ENCODE peak calls at places on chromosomes 4 and X, in five cellular contexts. One of them, this sample, is unnamed.

GRCh38 chr4:164012396-164013027 is 518.0 kb downstream of the TMA16 start:
- DNase-seq in heart right ventricle: no peak
- DNase-seq in CD8-positive, alpha-beta T cell: no peak
- DNase-seq in choroid plexus epithelial cell: peak; percentile 1
- DNase-seq in HFF-Myc: no peak
- DNase-seq in this sample: peak; percentile 52

GRCh38 chrX:47112316-47112954 is 32.1 kb downstream of the NDUFB11 start:
- DNase-seq in heart right ventricle: no peak
- DNase-seq in CD8-positive, alpha-beta T cell: no peak
- DNase-seq in choroid plexus epithelial cell: peak; percentile 12
- DNase-seq in HFF-Myc: no peak
- DNase-seq in this sample: no peak

GRCh38 chrX:150084474-150085229 is 146.4 kb upstream of the EOLA2 start:
- DNase-seq in heart right ventricle: no peak
- DNase-seq in CD8-positive, alpha-beta T cell: no peak
- DNase-seq in choroid plexus epithelial cell: peak; percentile 64
- DNase-seq in HFF-Myc: peak; percentile 16
- DNase-seq in this sample: no peak

GRCh38 chrX:150085881-150086280 is 147.6 kb upstream of the EOLA2 start:
- DNase-seq in heart right ventricle: no peak
- DNase-seq in CD8-positive, alpha-beta T cell: no peak
- DNase-seq in choroid plexus epithelial cell: peak; percentile 33
- DNase-seq in HFF-Myc: no peak
- DNase-seq in this sample: no peak

GRCh38 chr4:109912706-109913621 is at the start of gene EGF:
- DNase-seq in heart right ventricle: peak; percentile 9
- DNase-seq in CD8-positive, alpha-beta T cell: no peak
- DNase-seq in choroid plexus epithelial cell: peak; percentile 49
- DNase-seq in HFF-Myc: peak; percentile 24
- DNase-seq in this sample: no peak

GRCh38 chr4:152500798-152501434 is 35.0 kb downstream of the FBXW7 start:
- DNase-seq in heart right ventricle: no peak
- DNase-seq in CD8-positive, alpha-beta T cell: no peak
- DNase-seq in choroid plexus epithelial cell: peak; percentile 97
- DNase-seq in HFF-Myc: peak; percentile 69
- DNase-seq in this sample: peak; percentile 91

GRCh38 chrX:45524805-45525204 is 324.1 kb upstream of the DIPK2B start:
- DNase-seq in heart right ventricle: no peak
- DNase-seq in CD8-positive, alpha-beta T cell: no peak
- DNase-seq in choroid plexus epithelial cell: no peak
- DNase-seq in HFF-Myc: no peak
- DNase-seq in this sample: no peak

GRCh38 chrX:153537526-153538295 is 20.3 kb downstream of the ATP2B3 start:
- DNase-seq in heart right ventricle: no peak
- DNase-seq in CD8-positive, alpha-beta T cell: no peak
- DNase-seq in choroid plexus epithelial cell: no peak
- DNase-seq in HFF-Myc: no peak
- DNase-seq in this sample: no peak

GRCh38 chrX:135688137-135688536 is 25.3 kb upstream of the CT45A1 start:
- DNase-seq in heart right ventricle: no peak
- DNase-seq in CD8-positive, alpha-beta T cell: no peak
- DNase-seq in choroid plexus epithelial cell: no peak
- DNase-seq in HFF-Myc: no peak
- DNase-seq in this sample: no peak

GRCh38 chr4:74682567-74683359 is 111.6 kb downstream of the BTC start:
- DNase-seq in heart right ventricle: no peak
- DNase-seq in CD8-positive, alpha-beta T cell: no peak
- DNase-seq in choroid plexus epithelial cell: peak; percentile 91
- DNase-seq in HFF-Myc: peak; percentile 83
- DNase-seq in this sample: no peak

GRCh38 chr4:94390804-94391410 is 48.3 kb upstream of the HPGDS start:
- DNase-seq in heart right ventricle: no peak
- DNase-seq in CD8-positive, alpha-beta T cell: no peak
- DNase-seq in choroid plexus epithelial cell: peak; percentile 43
- DNase-seq in HFF-Myc: no peak
- DNase-seq in this sample: peak; percentile 10

GRCh38 chrX:13646154-13646549 is 6.8 kb upstream of the TCEANC start:
- DNase-seq in heart right ventricle: peak; percentile 41
- DNase-seq in CD8-positive, alpha-beta T cell: no peak
- DNase-seq in choroid plexus epithelial cell: peak; percentile 78
- DNase-seq in HFF-Myc: peak; percentile 30
- DNase-seq in this sample: no peak

GRCh38 chr4:155552180-155552579 is 114.5 kb upstream of the GUCY1A1 start:
- DNase-seq in heart right ventricle: no peak
- DNase-seq in CD8-positive, alpha-beta T cell: no peak
- DNase-seq in choroid plexus epithelial cell: no peak
- DNase-seq in HFF-Myc: no peak
- DNase-seq in this sample: no peak

GRCh38 chr4:139223682-139224317 is 46.8 kb upstream of the ELF2 start:
- DNase-seq in heart right ventricle: peak; percentile 23
- DNase-seq in CD8-positive, alpha-beta T cell: no peak
- DNase-seq in choroid plexus epithelial cell: peak; percentile 67
- DNase-seq in HFF-Myc: no peak
- DNase-seq in this sample: no peak

GRCh38 chrX:23841847-23842522 is 59.0 kb downstream of the SAT1 start:
- DNase-seq in heart right ventricle: no peak
- DNase-seq in CD8-positive, alpha-beta T cell: no peak
- DNase-seq in choroid plexus epithelial cell: no peak
- DNase-seq in HFF-Myc: no peak
- DNase-seq in this sample: no peak

GRCh38 chrX:3176439-3176820 is 135.2 kb downstream of the ARSF start:
- DNase-seq in heart right ventricle: no peak
- DNase-seq in CD8-positive, alpha-beta T cell: no peak
- DNase-seq in choroid plexus epithelial cell: peak; percentile 70
- DNase-seq in HFF-Myc: no peak
- DNase-seq in this sample: no peak

GRCh38 chrX:68822641-68823410 is 6.0 kb upstream of the EFNB1 start:
- DNase-seq in heart right ventricle: peak; percentile 40
- DNase-seq in CD8-positive, alpha-beta T cell: no peak
- DNase-seq in choroid plexus epithelial cell: peak; percentile 72
- DNase-seq in HFF-Myc: no peak
- DNase-seq in this sample: no peak

GRCh38 chrX:122579036-122579435 is 605.0 kb upstream of the GRIA3 start:
- DNase-seq in heart right ventricle: no peak
- DNase-seq in CD8-positive, alpha-beta T cell: no peak
- DNase-seq in choroid plexus epithelial cell: no peak
- DNase-seq in HFF-Myc: no peak
- DNase-seq in this sample: no peak

GRCh38 chr4:77617203-77617602 is 11.6 kb downstream of the CXCL13 start:
- DNase-seq in heart right ventricle: no peak
- DNase-seq in CD8-positive, alpha-beta T cell: no peak
- DNase-seq in choroid plexus epithelial cell: peak; percentile 28
- DNase-seq in HFF-Myc: no peak
- DNase-seq in this sample: no peak

GRCh38 chrX:150421816-150422215 is 58.7 kb downstream of the MAMLD1 start:
- DNase-seq in heart right ventricle: peak; percentile 33
- DNase-seq in CD8-positive, alpha-beta T cell: no peak
- DNase-seq in choroid plexus epithelial cell: no peak
- DNase-seq in HFF-Myc: no peak
- DNase-seq in this sample: no peak

GRCh38 chr4:42627887-42628646 is 28.8 kb downstream of the ATP8A1 start:
- DNase-seq in heart right ventricle: peak; percentile 79
- DNase-seq in CD8-positive, alpha-beta T cell: peak; percentile 11
- DNase-seq in choroid plexus epithelial cell: no peak
- DNase-seq in HFF-Myc: no peak
- DNase-seq in this sample: peak; percentile 54
- H3K4me3 ChIP-seq in heart right ventricle: no peak overlapping the region
- H3K4me3 ChIP-seq in CD8-positive, alpha-beta T cell: peak overlapping the region; percentile 9
- H3K4me3 ChIP-seq in choroid plexus epithelial cell: no peak overlapping the region
- H3K4me3 ChIP-seq in HFF-Myc: no peak overlapping the region
- H3K4me3 ChIP-seq in this sample: no peak overlapping the region

GRCh38 chr4:118898684-118899138 is 10.1 kb downstream of the SYNPO2 start:
- DNase-seq in heart right ventricle: peak; percentile 62
- DNase-seq in CD8-positive, alpha-beta T cell: no peak
- DNase-seq in choroid plexus epithelial cell: no peak
- DNase-seq in HFF-Myc: no peak
- DNase-seq in this sample: no peak

GRCh38 chr4:118904935-118905334 is 16.3 kb downstream of the SYNPO2 start:
- DNase-seq in heart right ventricle: no peak
- DNase-seq in CD8-positive, alpha-beta T cell: no peak
- DNase-seq in choroid plexus epithelial cell: peak; percentile 75
- DNase-seq in HFF-Myc: no peak
- DNase-seq in this sample: no peak

GRCh38 chr4:118905546-118905945 is 16.9 kb downstream of the SYNPO2 start:
- DNase-seq in heart right ventricle: no peak
- DNase-seq in CD8-positive, alpha-beta T cell: no peak
- DNase-seq in choroid plexus epithelial cell: peak; percentile 42
- DNase-seq in HFF-Myc: no peak
- DNase-seq in this sample: no peak

GRCh38 chr4:118909173-118909956 is 20.7 kb downstream of the SYNPO2 start:
- DNase-seq in heart right ventricle: no peak
- DNase-seq in CD8-positive, alpha-beta T cell: no peak
- DNase-seq in choroid plexus epithelial cell: no peak
- DNase-seq in HFF-Myc: no peak
- DNase-seq in this sample: no peak

DNA sequence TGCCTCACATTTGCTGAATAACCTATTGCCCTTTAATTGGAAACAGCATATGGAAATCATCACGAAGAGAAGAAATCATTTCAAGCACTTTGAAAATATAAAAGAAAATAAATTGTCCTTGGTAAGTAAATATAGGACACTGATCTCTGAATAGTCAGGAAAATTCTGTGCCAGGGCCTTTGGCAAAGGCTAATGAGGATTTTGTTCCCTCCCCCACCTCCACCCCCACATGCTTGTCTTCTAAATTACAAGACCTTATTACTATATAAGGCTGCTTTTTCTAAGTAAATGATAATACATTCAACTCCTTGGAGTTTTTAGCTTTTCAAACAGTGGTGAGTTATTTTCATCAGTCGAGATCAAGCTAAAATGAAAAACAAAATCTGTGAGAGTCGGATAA is 15.8 kb downstream of the SYNPO2 start:
- DNase-seq in heart right ventricle: no peak
- DNase-seq in CD8-positive, alpha-beta T cell: no peak
- DNase-seq in choroid plexus epithelial cell: no peak
- DNase-seq in HFF-Myc: no peak
- DNase-seq in this sample: no peak
- H3K4me3 ChIP-seq in heart right ventricle: no peak overlapping the region
- H3K4me3 ChIP-seq in CD8-positive, alpha-beta T cell: no peak overlapping the region
- H3K4me3 ChIP-seq in choroid plexus epithelial cell: no peak overlapping the region
- H3K4me3 ChIP-seq in HFF-Myc: no peak overlapping the region
- H3K4me3 ChIP-seq in this sample: no peak overlapping the region

DNA sequence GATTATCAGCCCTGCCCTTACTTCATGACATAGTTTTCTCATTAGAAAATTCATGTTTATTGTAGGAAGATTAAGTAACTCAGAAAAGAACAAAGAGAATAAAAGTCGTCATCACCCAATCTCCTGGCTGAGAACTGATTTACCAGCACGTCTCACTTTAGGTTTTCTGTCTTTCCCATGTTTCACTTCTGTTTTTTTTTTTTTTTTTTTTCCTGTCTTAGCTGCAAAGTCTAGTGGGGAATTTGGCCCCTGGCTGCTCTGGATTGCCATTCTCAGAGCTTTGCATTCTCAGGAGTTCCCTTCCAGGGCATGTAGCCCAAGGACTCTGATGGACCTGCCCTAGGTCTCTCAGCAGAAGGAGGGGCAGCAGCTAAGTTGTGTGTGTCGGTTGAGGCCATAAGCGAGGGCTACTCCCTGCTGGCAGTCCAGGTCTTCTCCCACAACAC is 57.8 kb downstream of the TMEM131L start:
- DNase-seq in heart right ventricle: no peak
- DNase-seq in CD8-positive, alpha-beta T cell: no peak
- DNase-seq in choroid plexus epithelial cell: no peak
- DNase-seq in HFF-Myc: no peak
- DNase-seq in this sample: no peak
- H3K4me3 ChIP-seq in heart right ventricle: no peak overlapping the region
- H3K4me3 ChIP-seq in CD8-positive, alpha-beta T cell: no peak overlapping the region
- H3K4me3 ChIP-seq in choroid plexus epithelial cell: no peak overlapping the region
- H3K4me3 ChIP-seq in HFF-Myc: no peak overlapping the region
- H3K4me3 ChIP-seq in this sample: no peak overlapping the region

GRCh38 chrX:104469771-104470170 is 96.2 kb upstream of the IL1RAPL2 start:
- DNase-seq in heart right ventricle: no peak
- DNase-seq in CD8-positive, alpha-beta T cell: no peak
- DNase-seq in choroid plexus epithelial cell: no peak
- DNase-seq in HFF-Myc: no peak
- DNase-seq in this sample: no peak
- H3K4me3 ChIP-seq in heart right ventricle: no peak overlapping the region
- H3K4me3 ChIP-seq in CD8-positive, alpha-beta T cell: no peak overlapping the region
- H3K4me3 ChIP-seq in choroid plexus epithelial cell: no peak overlapping the region
- H3K4me3 ChIP-seq in HFF-Myc: no peak overlapping the region
- H3K4me3 ChIP-seq in this sample: no peak overlapping the region

GRCh38 chrX:12137982-12138365 is 299 bp upstream of the FRMPD4 start:
- DNase-seq in heart right ventricle: no peak
- DNase-seq in CD8-positive, alpha-beta T cell: no peak
- DNase-seq in choroid plexus epithelial cell: no peak
- DNase-seq in HFF-Myc: no peak
- DNase-seq in this sample: no peak
- H3K4me3 ChIP-seq in heart right ventricle: peak overlapping the region; percentile 34
- H3K4me3 ChIP-seq in CD8-positive, alpha-beta T cell: no peak overlapping the region
- H3K4me3 ChIP-seq in choroid plexus epithelial cell: no peak overlapping the region
- H3K4me3 ChIP-seq in HFF-Myc: no peak overlapping the region
- H3K4me3 ChIP-seq in this sample: peak overlapping the region; percentile 57

GRCh38 chrX:11109968-11110367 is 1.2 kb upstream of the HCCS start:
- DNase-seq in heart right ventricle: no peak
- DNase-seq in CD8-positive, alpha-beta T cell: no peak
- DNase-seq in choroid plexus epithelial cell: no peak
- DNase-seq in HFF-Myc: no peak
- DNase-seq in this sample: no peak
- H3K4me3 ChIP-seq in heart right ventricle: peak overlapping the region; percentile 84
- H3K4me3 ChIP-seq in CD8-positive, alpha-beta T cell: no peak overlapping the region
- H3K4me3 ChIP-seq in choroid plexus epithelial cell: no peak overlapping the region
- H3K4me3 ChIP-seq in HFF-Myc: peak overlapping the region; percentile 76
- H3K4me3 ChIP-seq in this sample: no peak overlapping the region

GRCh38 chrX:20409991-20410390 is 143.3 kb upstream of the RPS6KA3 start:
- DNase-seq in heart right ventricle: no peak
- DNase-seq in CD8-positive, alpha-beta T cell: no peak
- DNase-seq in choroid plexus epithelial cell: no peak
- DNase-seq in HFF-Myc: no peak
- DNase-seq in this sample: no peak

GRCh38 chrX:20414066-20414465 is 147.4 kb upstream of the RPS6KA3 start:
- DNase-seq in heart right ventricle: no peak
- DNase-seq in CD8-positive, alpha-beta T cell: no peak
- DNase-seq in choroid plexus epithelial cell: no peak
- DNase-seq in HFF-Myc: no peak
- DNase-seq in this sample: no peak

GRCh38 chrX:20410540-20410939 is 143.8 kb upstream of the RPS6KA3 start:
- DNase-seq in heart right ventricle: no peak
- DNase-seq in CD8-positive, alpha-beta T cell: no peak
- DNase-seq in choroid plexus epithelial cell: no peak
- DNase-seq in HFF-Myc: no peak
- DNase-seq in this sample: no peak

GRCh38 chrX:20414781-20415445 is 148.2 kb upstream of the RPS6KA3 start:
- DNase-seq in heart right ventricle: no peak
- DNase-seq in CD8-positive, alpha-beta T cell: no peak
- DNase-seq in choroid plexus epithelial cell: no peak
- DNase-seq in HFF-Myc: no peak
- DNase-seq in this sample: no peak

GRCh38 chrX:20412871-20413486 is 146.3 kb upstream of the RPS6KA3 start:
- DNase-seq in heart right ventricle: peak; percentile 6
- DNase-seq in CD8-positive, alpha-beta T cell: peak; percentile 34
- DNase-seq in choroid plexus epithelial cell: no peak
- DNase-seq in HFF-Myc: no peak
- DNase-seq in this sample: peak; percentile 80
- H3K4me3 ChIP-seq in heart right ventricle: no peak overlapping the region
- H3K4me3 ChIP-seq in CD8-positive, alpha-beta T cell: peak overlapping the region; percentile 28
- H3K4me3 ChIP-seq in choroid plexus epithelial cell: no peak overlapping the region
- H3K4me3 ChIP-seq in HFF-Myc: no peak overlapping the region
- H3K4me3 ChIP-seq in this sample: no peak overlapping the region